ENCODE peak calls at places on chromosome 10, in ten cellular contexts. J, O, Q, N, W, C, S, G, H and U are unnamed samples.

GRCh38 chr10:132607491-132607890 is 69.9 kb downstream of the INPP5A start:
- DNase-seq in J (no peak), O (no peak), Q (no peak), N (no peak), W (no peak), C (no peak), S (no peak), G (no peak), H (no peak), U (no peak)

GRCh38 chr10:8246548-8246947 is 192.1 kb downstream of the GATA3 start:
- DNase-seq in J (no peak), O (no peak), Q (no peak), N (no peak), W (no peak), C (no peak), S (no peak), G (no peak), H (no peak), U (no peak)

GRCh38 chr10:13945760-13946460 is 359.1 kb downstream of the PRPF18 start:
- DNase-seq in J (peak; percentile 37), O (no peak), Q (no peak), N (no peak), W (no peak), C (no peak), S (no peak), G (no peak), H (peak; percentile 14), U (peak; percentile 54)

GRCh38 chr10:52740913-52741675 is 31.5 kb downstream of the MBL2 start:
- DNase-seq in J (peak; percentile 39), O (no peak), Q (no peak), N (no peak), W (peak; percentile 36), C (no peak), S (peak; percentile 77), G (peak; percentile 50), H (peak; percentile 55), U (peak; percentile 82)

GRCh38 chr10:67669978-67670377 is 26.0 kb downstream of the CTNNA3 start:
- DNase-seq in J (no peak), O (no peak), Q (no peak), N (no peak), W (no peak), C (no peak), S (no peak), G (no peak), H (no peak), U (no peak)

GRCh38 chr10:129386415-129387257 is 80.4 kb upstream of the MGMT start:
- DNase-seq in J (no peak), O (no peak), Q (no peak), N (no peak), W (no peak), C (no peak), S (no peak), G (no peak), H (no peak), U (no peak)

GRCh38 chr10:91944880-91945630 is 21.5 kb downstream of the BTAF1 start:
- DNase-seq in J (no peak), O (no peak), Q (no peak), N (no peak), W (no peak), C (no peak), S (no peak), G (no peak), H (no peak), U (no peak)

GRCh38 chr10:95329296-95329695 is 38.5 kb upstream of the PDLIM1 start:
- DNase-seq in J (no peak), O (no peak), Q (no peak), N (no peak), W (no peak), C (no peak), S (no peak), G (no peak), H (no peak), U (peak; percentile 73)

GRCh38 chr10:28922127-28922526 is 244.8 kb downstream of the BAMBI start:
- DNase-seq in J (no peak), O (no peak), Q (no peak), N (no peak), W (peak; percentile 77), C (no peak), S (no peak), G (no peak), H (no peak), U (peak; percentile 24)

GRCh38 chr10:33616921-33617320 is 282.5 kb upstream of the NRP1 start:
- DNase-seq in J (no peak), O (no peak), Q (no peak), N (no peak), W (no peak), C (no peak), S (no peak), G (no peak), H (peak; percentile 32), U (peak; percentile 13)

GRCh38 chr10:38146579-38147333 is 52.6 kb downstream of the ZNF37A start:
- DNase-seq in J (no peak), O (no peak), Q (no peak), N (no peak), W (no peak), C (no peak), S (peak; percentile 6), G (no peak), H (no peak), U (no peak)

GRCh38 chr10:20623561-20623960 is 273.6 kb downstream of the NEBL start:
- DNase-seq in J (no peak), O (no peak), Q (no peak), N (no peak), W (no peak), C (no peak), S (no peak), G (no peak), H (no peak), U (peak; percentile 23)

GRCh38 chr10:125120046-125120710 is 40.2 kb downstream of the CTBP2 start:
- DNase-seq in J (no peak), O (no peak), Q (no peak), N (no peak), W (no peak), C (no peak), S (no peak), G (no peak), H (no peak), U (no peak)

GRCh38 chr10:97072851-97073665 is 112.7 kb downstream of the SLIT1 start:
- DNase-seq in J (peak; percentile 73), O (peak; percentile 66), Q (peak; percentile 70), N (peak; percentile 60), W (peak; percentile 75), C (peak; percentile 56), S (peak; percentile 78), G (peak; percentile 87), H (peak; percentile 85), U (peak; percentile 81)

GRCh38 chr10:58587676-58588075 is 75.0 kb downstream of the BICC1 start:
- DNase-seq in J (no peak), O (no peak), Q (no peak), N (no peak), W (no peak), C (no peak), S (no peak), G (no peak), H (no peak), U (no peak)